ENCODE peak calls at places on chromosomes 13 and 19, in ten cellular contexts. V is IMR-90, G is heart right ventricle, R is MG63, L is Peyer's patch, J is foreskin fibroblast, C is coronary artery, Z is fibroblast of pulmonary artery, S is cardiac fibroblast, I is heart left ventricle. U is an unnamed sample.
A peak's percentile ranks its signal among the peaks of the same experiment; 100 is the strongest.

GRCh38 chr13:111917086-111917485 is 149.9 kb upstream of the SOX1 start:
- DNase-seq in V (no peak), G (no peak), R (no peak), L (no peak), J (no peak), C (peak; percentile 60), Z (no peak), S (no peak), I (no peak), U (no peak)

GRCh38 chr13:98386632-98387031 is 190.3 kb downstream of the STK24 start:
- DNase-seq in V (no peak), G (no peak), R (no peak), L (no peak), J (no peak), C (no peak), Z (no peak), S (no peak), I (no peak), U (no peak)

GRCh38 chr13:20145521-20145920 is 15.3 kb downstream of the GJA3 start:
- DNase-seq in V (no peak), G (no peak), R (no peak), L (no peak), J (no peak), C (no peak), Z (no peak), S (no peak), I (no peak), U (no peak)

GRCh38 chr13:48667136-48667535 is 13.4 kb downstream of the CYSLTR2 start:
- DNase-seq in V (no peak), G (no peak), R (no peak), L (no peak), J (no peak), C (no peak), Z (no peak), S (no peak), I (no peak), U (no peak)

GRCh38 chr13:85709072-85709471 is 90.1 kb downstream of the SLITRK6 start:
- DNase-seq in V (peak; percentile 41), G (no peak), R (no peak), L (no peak), J (no peak), C (no peak), Z (no peak), S (no peak), I (no peak), U (no peak)

GRCh38 chr19:54691582-54692293 is 29.0 kb downstream of the LILRB4 start:
- DNase-seq in V (no peak), G (no peak), R (no peak), L (no peak), J (no peak), C (no peak), Z (no peak), S (no peak), I (no peak), U (no peak)

GRCh38 chr19:12733907-12734214 is 623 bp downstream of the TRIR start:
- DNase-seq in V (no peak), G (no peak), R (no peak), L (no peak), J (no peak), C (no peak), Z (no peak), S (no peak), I (no peak), U (no peak)

GRCh38 chr13:44306401-44307192 is 67.0 kb upstream of the SERP2 start:
- DNase-seq in V (peak; percentile 99), G (peak; percentile 49), R (peak; percentile 96), L (no peak), J (peak; percentile 96), C (peak; percentile 85), Z (peak; percentile 99), S (peak; percentile 99), I (peak; percentile 77), U (peak; percentile 97)

GRCh38 chr13:95834134-95834765 is 157.3 kb downstream of the DNAJC3 start:
- DNase-seq in V (peak; percentile 57), G (peak; percentile 44), R (peak; percentile 48), L (peak; percentile 23), J (peak; percentile 80), C (no peak), Z (peak; percentile 77), S (peak; percentile 73), I (peak; percentile 42), U (peak; percentile 20)

GRCh38 chr19:15194938-15195337 is 5.9 kb downstream of the NOTCH3 start:
- DNase-seq in V (peak; percentile 59), G (no peak), R (peak; percentile 50), L (no peak), J (peak; percentile 59), C (no peak), Z (peak; percentile 56), S (peak; percentile 78), I (peak; percentile 76), U (no peak)

GRCh38 chr13:82772802-82773201 is 1109.5 kb downstream of the SLITRK1 start:
- DNase-seq in V (peak; percentile 47), G (no peak), R (no peak), L (no peak), J (peak; percentile 21), C (no peak), Z (peak; percentile 27), S (no peak), I (no peak), U (peak; percentile 57)

DNA sequence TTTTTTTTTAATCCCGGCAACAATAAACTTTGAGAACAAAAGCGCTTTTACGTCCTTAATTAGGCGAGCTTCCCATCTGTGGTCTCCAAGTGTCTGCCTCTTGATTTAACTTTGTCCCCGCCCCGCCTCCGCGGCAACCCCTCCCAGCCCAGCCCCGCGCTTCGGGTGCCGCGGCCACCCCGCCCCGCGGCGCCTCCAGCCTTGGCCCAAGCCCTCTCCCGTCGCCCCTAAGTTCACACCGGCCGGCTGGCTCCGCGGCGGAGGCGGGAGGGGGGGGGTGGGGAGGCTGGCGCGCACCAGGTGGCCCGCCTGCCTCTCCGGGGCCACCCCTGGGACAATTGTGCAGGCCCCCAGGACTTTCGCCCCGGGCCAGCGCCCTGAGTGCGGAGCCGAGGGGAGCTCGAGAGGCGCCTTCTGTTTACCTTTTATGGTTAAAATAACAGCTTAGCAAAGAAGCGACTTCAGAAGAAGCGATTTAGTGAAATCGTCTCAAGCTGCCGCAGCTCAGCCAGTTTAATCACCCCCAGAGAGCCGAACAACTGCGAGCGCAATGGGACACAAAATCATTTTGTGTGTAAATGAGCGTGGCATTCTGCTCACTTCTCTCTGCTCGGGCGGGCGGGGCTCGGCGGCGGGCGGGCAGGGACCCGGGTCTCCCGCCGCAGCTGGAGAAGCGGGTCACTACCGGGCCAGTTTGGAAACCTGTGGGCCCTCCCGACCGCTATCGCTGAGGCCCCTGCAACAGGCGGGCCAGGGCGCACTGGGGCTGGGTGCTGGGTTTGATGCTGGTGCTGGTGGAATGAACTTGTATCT is 1.4 kb downstream of the KCTD15 start:
- DNase-seq in V (peak; percentile 33), G (peak; percentile 76), R (no peak), L (no peak), J (peak; percentile 67), C (no peak), Z (peak; percentile 52), S (peak; percentile 51), I (peak; percentile 80), U (no peak)
- H3K4me3 ChIP-seq in V (peak overlapping the region; percentile 63), G (peak overlapping the region; percentile 80), R (peak overlapping the region; percentile 97), L (peak overlapping the region; percentile 54), J (peak overlapping the region; percentile 76), C (peak overlapping the region; percentile 98), Z (peak overlapping the region; percentile 76), S (peak overlapping the region; percentile 79), I (peak overlapping the region; percentile 86), U (peak overlapping the region; percentile 78)

GRCh38 chr13:43127103-43127817 is 103.9 kb downstream of the DNAJC15 start:
- DNase-seq in V (no peak), G (peak; percentile 16), R (no peak), L (no peak), J (no peak), C (no peak), Z (no peak), S (peak; percentile 15), I (peak; percentile 31), U (no peak)
- H3K4me3 ChIP-seq in V (no peak overlapping the region), G (no peak overlapping the region), R (no peak overlapping the region), L (no peak overlapping the region), J (no peak overlapping the region), C (no peak overlapping the region), Z (no peak overlapping the region), S (no peak overlapping the region), I (no peak overlapping the region), U (no peak overlapping the region)

GRCh38 chr19:50416815-50417137 is 2.0 kb upstream of the SPIB start:
- DNase-seq in V (no peak), G (no peak), R (no peak), L (no peak), J (no peak), C (no peak), Z (no peak), S (no peak), I (no peak), U (no peak)

GRCh38 chr19:50417138-50417849 is 1.4 kb upstream of the SPIB start:
- DNase-seq in V (no peak), G (no peak), R (no peak), L (peak; percentile 63), J (no peak), C (no peak), Z (no peak), S (no peak), I (no peak), U (no peak)

GRCh38 chr19:50416034-50416814 is 2.5 kb upstream of the SPIB start:
- DNase-seq in V (no peak), G (no peak), R (no peak), L (no peak), J (no peak), C (no peak), Z (no peak), S (no peak), I (no peak), U (no peak)

GRCh38 chr19:50414850-50415660 is 3.7 kb upstream of the SPIB start:
- DNase-seq in V (peak; percentile 54), G (peak; percentile 80), R (peak; percentile 31), L (peak; percentile 84), J (peak; percentile 82), C (no peak), Z (peak; percentile 76), S (peak; percentile 69), I (peak; percentile 80), U (no peak)

DNA sequence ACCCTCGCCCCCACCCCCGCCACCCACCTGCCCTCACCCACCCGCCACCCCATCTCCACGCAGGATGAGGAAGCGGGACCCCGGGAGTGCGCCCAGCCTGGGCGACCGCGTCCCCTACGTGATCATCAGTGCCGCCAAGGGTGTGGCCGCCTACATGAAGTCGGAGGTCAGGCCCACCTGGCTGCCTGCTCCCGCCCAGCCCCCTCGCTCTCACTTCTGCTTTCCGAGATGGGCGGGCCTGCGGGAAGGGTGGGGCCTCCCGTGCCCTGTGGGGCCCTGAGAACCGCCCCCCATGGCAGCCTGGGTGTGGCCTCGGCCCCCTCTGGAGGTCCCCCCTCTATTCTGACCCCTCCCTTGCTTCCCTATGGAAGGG is 3.1 kb upstream of the SPIB start:
- DNase-seq in V (no peak), G (peak; percentile 36), R (no peak), L (peak; percentile 94), J (no peak), C (no peak), Z (no peak), S (no peak), I (no peak), U (no peak)
- H3K4me3 ChIP-seq in V (no peak overlapping the region), G (no peak overlapping the region), R (no peak overlapping the region), L (peak overlapping the region; percentile 22), J (no peak overlapping the region), C (peak overlapping the region; percentile 17), Z (no peak overlapping the region), S (no peak overlapping the region), I (no peak overlapping the region), U (no peak overlapping the region)

DNA sequence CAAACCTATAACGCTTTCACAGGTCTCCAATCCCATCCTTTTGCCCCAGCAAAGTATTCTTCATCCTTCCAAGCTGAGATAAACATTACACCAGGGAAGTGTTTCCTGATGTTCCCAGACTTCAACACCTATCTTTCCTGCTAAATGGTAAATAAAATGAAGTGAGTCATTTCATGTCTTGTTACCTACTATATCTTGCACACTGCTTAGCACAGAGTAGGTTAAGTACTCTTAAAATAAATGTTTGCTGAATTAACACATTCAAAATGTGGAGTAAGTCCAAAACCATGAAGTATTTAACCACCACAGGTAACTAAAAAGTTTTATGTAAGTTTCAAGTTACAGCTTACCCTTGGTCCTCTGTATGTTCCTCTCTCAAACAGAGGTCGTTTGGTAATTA is 3.4 kb downstream of the RBM26 start:
- DNase-seq in V (no peak), G (no peak), R (no peak), L (no peak), J (no peak), C (no peak), Z (no peak), S (no peak), I (no peak), U (no peak)
- H3K4me3 ChIP-seq in V (no peak overlapping the region), G (no peak overlapping the region), R (no peak overlapping the region), L (no peak overlapping the region), J (no peak overlapping the region), C (no peak overlapping the region), Z (no peak overlapping the region), S (no peak overlapping the region), I (no peak overlapping the region), U (no peak overlapping the region)

U was measured in skeletal muscle cell.